ENCODE peak calls at places on chromosomes 7 and 10, in eight cellular contexts. Q is spleen, D is stomach, I is prostate gland, S is IMR-90, E is adrenal gland, G is NB4, T is body of pancreas. P is an unnamed sample.

GRCh38 chr7:16785316-16785715 is 19.5 kb downstream of the AGR2 start:
- DNase-seq in Q (no peak), D (no peak), I (no peak), S (no peak), E (no peak), G (no peak), T (no peak), P (no peak)

GRCh38 chr10:8721641-8722040 is 667.2 kb downstream of the GATA3 start:
- DNase-seq in Q (no peak), D (no peak), I (peak), S (no peak), E (no peak), G (no peak), T (no peak), P (peak)

GRCh38 chr7:98149293-98149692 is 42.6 kb downstream of the LMTK2 start:
- DNase-seq in Q (no peak), D (no peak), I (no peak), S (no peak), E (no peak), G (no peak), T (no peak), P (no peak)

GRCh38 chr7:6306471-6306870 is 34.0 kb upstream of the CYTH3 start:
- DNase-seq in Q (no peak), D (no peak), I (no peak), S (peak), E (no peak), G (no peak), T (no peak), P (no peak)

GRCh38 chr7:114508096-114508495 is 93.5 kb downstream of the FOXP2 start:
- DNase-seq in Q (no peak), D (no peak), I (no peak), S (peak), E (no peak), G (no peak), T (no peak), P (no peak)

GRCh38 chr7:141452911-141453310 is 98.3 kb upstream of the AGK start:
- DNase-seq in Q (no peak), D (no peak), I (no peak), S (no peak), E (no peak), G (no peak), T (no peak), P (no peak)

GRCh38 chr7:5661941-5662340 is 119.5 kb downstream of the RNF216 start:
- DNase-seq in Q (no peak), D (no peak), I (no peak), S (no peak), E (peak), G (no peak), T (no peak), P (no peak)

GRCh38 chr10:104170610-104171269 is 48.8 kb downstream of the SFR1 start:
- DNase-seq in Q (no peak), D (no peak), I (no peak), S (no peak), E (no peak), G (no peak), T (no peak), P (no peak)

GRCh38 chr7:4882169-4882741 is 1.3 kb downstream of the RADIL start:
- DNase-seq in Q (no peak), D (peak), I (peak), S (peak), E (peak), G (no peak), T (peak), P (peak)

GRCh38 chr10:67851229-67851628 is 13.2 kb upstream of the DNAJC12 start:
- DNase-seq in Q (no peak), D (no peak), I (no peak), S (no peak), E (no peak), G (no peak), T (no peak), P (no peak)

GRCh38 chr7:98569606-98570337 is 47.3 kb upstream of the NPTX2 start:
- DNase-seq in Q (peak), D (no peak), I (no peak), S (no peak), E (peak), G (no peak), T (peak), P (peak)

GRCh38 chr10:118365702-118366101 is 23.6 kb upstream of the FAM204A start:
- DNase-seq in Q (no peak), D (no peak), I (no peak), S (no peak), E (no peak), G (no peak), T (no peak), P (no peak)

GRCh38 chr7:46774515-46774914 is 807.4 kb downstream of the TNS3 start:
- DNase-seq in Q (no peak), D (no peak), I (no peak), S (no peak), E (no peak), G (no peak), T (no peak), P (no peak)

GRCh38 chr7:72183835-72184234 is 228.3 kb downstream of the CALN1 start:
- DNase-seq in Q (no peak), D (no peak), I (no peak), S (no peak), E (peak), G (peak), T (no peak), P (no peak)

GRCh38 chr10:97939446-97939990 is 89.9 kb downstream of the GOLGA7B start:
- DNase-seq in Q (peak), D (no peak), I (no peak), S (no peak), E (no peak), G (no peak), T (no peak), P (no peak)

GRCh38 chr10:19656420-19657042 is 159.7 kb upstream of the PLXDC2 start:
- DNase-seq in Q (no peak), D (no peak), I (no peak), S (peak), E (peak), G (no peak), T (no peak), P (no peak)

GRCh38 chr7:26449175-26450165 is 157.8 kb downstream of the SNX10 start:
- DNase-seq in Q (no peak), D (no peak), I (no peak), S (peak), E (peak), G (no peak), T (no peak), P (peak)

GRCh38 chr7:31782411-31782991 is 95.5 kb downstream of the PPP1R17 start:
- DNase-seq in Q (no peak), D (no peak), I (no peak), S (peak), E (peak), G (peak), T (no peak), P (no peak)

GRCh38 chr7:159027091-159027802 is 117.4 kb downstream of the VIPR2 start:
- DNase-seq in Q (no peak), D (no peak), I (no peak), S (no peak), E (no peak), G (no peak), T (no peak), P (no peak)

GRCh38 chr7:90222811-90223725 is 11.5 kb downstream of the STEAP2 start:
- DNase-seq in Q (no peak), D (no peak), I (no peak), S (peak), E (no peak), G (no peak), T (peak), P (no peak)

GRCh38 chr7:34091330-34091917 is 186.1 kb downstream of the BMPER start:
- DNase-seq in Q (no peak), D (peak), I (no peak), S (peak), E (peak), G (peak), T (peak), P (no peak)

GRCh38 chr7:44636041-44636580 is 29.7 kb downstream of the OGDH start:
- DNase-seq in Q (no peak), D (no peak), I (no peak), S (no peak), E (no peak), G (no peak), T (peak), P (no peak)

GRCh38 chr7:71716741-71717140 is 584.8 kb downstream of the GALNT17 start:
- DNase-seq in Q (no peak), D (no peak), I (no peak), S (no peak), E (no peak), G (no peak), T (no peak), P (no peak)

GRCh38 chr10:124124769-124125161 is 31.4 kb upstream of the CHST15 start:
- DNase-seq in Q (no peak), D (no peak), I (no peak), S (no peak), E (no peak), G (no peak), T (no peak), P (no peak)

GRCh38 chr10:24080207-24080606 is 128.7 kb upstream of the KIAA1217 start:
- DNase-seq in Q (no peak), D (no peak), I (no peak), S (no peak), E (no peak), G (no peak), T (no peak), P (no peak)

GRCh38 chr7:151185762-151186639 is 1.0 kb downstream of the ASB10 start:
- DNase-seq in Q (peak), D (no peak), I (no peak), S (no peak), E (no peak), G (no peak), T (no peak), P (no peak)

GRCh38 chr7:81608748-81609382 is 161.0 kb downstream of the HGF start:
- DNase-seq in Q (no peak), D (no peak), I (no peak), S (peak), E (no peak), G (no peak), T (no peak), P (no peak)

GRCh38 chr7:46071601-46072000 is 150.5 kb upstream of the IGFBP3 start:
- DNase-seq in Q (no peak), D (no peak), I (no peak), S (peak), E (no peak), G (no peak), T (no peak), P (no peak)

GRCh38 chr7:109092268-109092667 is 522.6 kb downstream of the DNAJB9 start:
- DNase-seq in Q (no peak), D (no peak), I (no peak), S (no peak), E (no peak), G (peak), T (no peak), P (no peak)
- TF ChIP-seq CTCF in Q (no peak), D (no peak), I (no peak), S (no peak), E (no peak), G (peak), T (no peak), P (no peak)

GRCh38 chr7:39700165-39700564 is 76.8 kb downstream of the RALA start:
- DNase-seq in Q (no peak), D (no peak), I (no peak), S (no peak), E (no peak), G (no peak), T (no peak), P (no peak)

GRCh38 chr7:39700932-39701331 is 77.6 kb downstream of the RALA start:
- DNase-seq in Q (no peak), D (no peak), I (no peak), S (no peak), E (peak), G (peak), T (peak), P (peak)

GRCh38 chr7:39697481-39697880 is 74.1 kb downstream of the RALA start:
- DNase-seq in Q (no peak), D (no peak), I (no peak), S (no peak), E (no peak), G (no peak), T (no peak), P (no peak)

GRCh38 chr7:39703143-39703542 is 79.8 kb downstream of the RALA start:
- DNase-seq in Q (no peak), D (no peak), I (no peak), S (peak), E (no peak), G (no peak), T (no peak), P (no peak)

DNA sequence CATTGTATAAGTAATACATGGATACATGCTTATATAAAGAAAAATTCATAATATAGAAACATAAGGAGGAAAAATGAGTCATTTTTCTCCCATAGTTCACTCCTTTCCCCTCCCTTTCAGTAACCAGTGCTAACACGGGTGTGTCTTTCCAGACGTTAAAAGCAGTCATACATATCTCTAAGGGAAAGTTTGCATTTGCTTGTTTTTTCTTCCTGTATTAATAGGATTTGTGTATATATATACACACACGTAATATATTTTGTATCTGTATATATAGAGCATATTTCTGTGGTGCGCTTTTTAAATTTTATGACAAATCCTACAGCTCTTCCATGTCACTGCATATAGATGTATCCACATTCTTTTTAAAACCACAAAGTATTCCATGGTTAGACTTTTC is 78.8 kb downstream of the RALA start:
- DNase-seq in Q (no peak), D (no peak), I (no peak), S (peak), E (no peak), G (no peak), T (no peak), P (no peak)
- H3K4me3 ChIP-seq in Q (no peak), D (no peak), I (no peak), S (no peak), E (no peak), G (no peak), T (no peak), P (no peak)

GRCh38 chr7:91880413-91881241 is at the start of gene MTERF1:
- DNase-seq in Q (peak), D (peak), I (peak), S (peak), E (peak), G (peak), T (peak), P (peak)
- TF ChIP-seq POLR2A in Q (no peak), D (no peak), I (no peak), S (peak), E (no peak), G (peak), T (no peak), P (no peak)

DNA sequence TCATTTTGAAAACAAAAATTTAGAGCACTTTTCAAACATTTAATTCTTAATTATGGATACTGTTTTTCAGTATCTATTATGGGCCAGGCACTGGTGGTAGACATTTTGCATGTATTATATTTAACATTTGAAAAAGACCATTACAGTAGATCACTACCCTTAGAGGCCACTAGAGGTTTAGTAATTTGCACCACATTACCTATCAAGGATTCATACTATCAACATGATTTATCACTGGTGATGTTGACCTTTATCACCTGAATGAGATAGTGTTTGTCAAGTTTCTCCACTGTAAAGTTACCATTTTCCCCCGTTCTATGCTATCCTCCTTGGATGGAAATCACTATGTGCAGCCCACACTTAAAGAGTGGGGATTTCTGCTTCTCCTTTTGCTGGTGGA is 4.4 kb upstream of the SNX13 start:
- DNase-seq in Q (no peak), D (no peak), I (no peak), S (no peak), E (no peak), G (no peak), T (no peak), P (no peak)
- TF ChIP-seq CTCF in Q (no peak), D (no peak), I (no peak), S (no peak), E (no peak), G (peak), T (no peak), P (no peak)

GRCh38 chr7:136911362-136911761 is 42.9 kb downstream of the CHRM2 start:
- DNase-seq in Q (no peak), D (no peak), I (no peak), S (peak), E (no peak), G (peak), T (no peak), P (no peak)
- H3K4me3 ChIP-seq in Q (no peak), D (no peak), I (no peak), S (no peak), E (no peak), G (no peak), T (no peak), P (no peak)